ENCODE peak calls at places on chromosomes 12 and 14, in five cellular contexts. One of them, this sample, is unnamed. For H3K4me1, the result is how much of the 10 kb centered on the place peaks cover.

GRCh38 chr12:65205886-65206285 is 36.5 kb downstream of the LEMD3 start:
- DNase-seq in upper lobe of right lung: no peak
- DNase-seq in MM.1S: peak
- DNase-seq in tibial nerve: no peak
- DNase-seq in ascending aorta: no peak
- DNase-seq in this sample: no peak

GRCh38 chr12:121530600-121531355 is 50.0 kb downstream of the KDM2B start:
- DNase-seq in ascending aorta: peak
- DNase-seq in tibial nerve: peak
- DNase-seq in MM.1S: no peak
- DNase-seq in upper lobe of right lung: peak
- DNase-seq in this sample: peak

GRCh38 chr12:93453633-93454032 is 11.9 kb upstream of the UBE2N start:
- DNase-seq in MM.1S: no peak
- DNase-seq in ascending aorta: no peak
- DNase-seq in upper lobe of right lung: no peak
- DNase-seq in tibial nerve: no peak
- DNase-seq in this sample: no peak

GRCh38 chr14:95291859-95292542 is 27.7 kb downstream of the CLMN start:
- DNase-seq in tibial nerve: peak
- DNase-seq in upper lobe of right lung: no peak
- DNase-seq in ascending aorta: peak
- DNase-seq in MM.1S: no peak
- DNase-seq in this sample: peak

GRCh38 chr12:48813464-48814312 is 4.6 kb upstream of the CACNB3 start:
- DNase-seq in MM.1S: no peak
- DNase-seq in tibial nerve: no peak
- DNase-seq in ascending aorta: no peak
- DNase-seq in upper lobe of right lung: no peak
- DNase-seq in this sample: no peak

GRCh38 chr12:56040963-56041578 is 647 bp upstream of the RPS26 start:
- DNase-seq in tibial nerve: no peak
- DNase-seq in MM.1S: no peak
- DNase-seq in ascending aorta: no peak
- DNase-seq in upper lobe of right lung: no peak
- DNase-seq in this sample: no peak

GRCh38 chr14:105139831-105140239 is 28.7 kb downstream of the JAG2 start:
- DNase-seq in upper lobe of right lung: no peak
- DNase-seq in ascending aorta: no peak
- DNase-seq in MM.1S: no peak
- DNase-seq in tibial nerve: no peak
- DNase-seq in this sample: no peak

GRCh38 chr14:78598046-78598652 is 428.0 kb downstream of the NRXN3 start:
- DNase-seq in tibial nerve: peak
- DNase-seq in upper lobe of right lung: no peak
- DNase-seq in ascending aorta: no peak
- DNase-seq in MM.1S: peak
- DNase-seq in this sample: peak

GRCh38 chr14:68015356-68016242 is 196.0 kb downstream of the RAD51B start:
- DNase-seq in ascending aorta: no peak
- DNase-seq in upper lobe of right lung: no peak
- DNase-seq in tibial nerve: no peak
- DNase-seq in MM.1S: no peak
- DNase-seq in this sample: no peak

GRCh38 chr12:98791406-98791805 is 146.3 kb downstream of the APAF1 start:
- DNase-seq in upper lobe of right lung: no peak
- DNase-seq in ascending aorta: no peak
- DNase-seq in tibial nerve: no peak
- DNase-seq in MM.1S: no peak
- DNase-seq in this sample: no peak

GRCh38 chr14:54782803-54783659 is 119.6 kb downstream of the GCH1 start:
- DNase-seq in ascending aorta: peak
- DNase-seq in upper lobe of right lung: no peak
- DNase-seq in tibial nerve: no peak
- DNase-seq in MM.1S: peak
- DNase-seq in this sample: no peak

GRCh38 chr12:85653731-85654455 is 182.3 kb downstream of the RASSF9 start:
- DNase-seq in tibial nerve: no peak
- DNase-seq in MM.1S: no peak
- DNase-seq in ascending aorta: no peak
- DNase-seq in upper lobe of right lung: no peak
- DNase-seq in this sample: no peak

GRCh38 chr14:39432619-39433451 is 602 bp upstream of the FBXO33 start:
- DNase-seq in MM.1S: peak
- DNase-seq in tibial nerve: peak
- DNase-seq in upper lobe of right lung: peak
- DNase-seq in ascending aorta: peak
- DNase-seq in this sample: peak

GRCh38 chr14:93582516-93582915 is 151.8 kb downstream of the UNC79 start:
- DNase-seq in ascending aorta: no peak
- DNase-seq in MM.1S: no peak
- DNase-seq in tibial nerve: no peak
- DNase-seq in upper lobe of right lung: no peak
- DNase-seq in this sample: peak

GRCh38 chr14:85572845-85573244 is 42.9 kb downstream of the FLRT2 start:
- DNase-seq in tibial nerve: no peak
- DNase-seq in MM.1S: no peak
- DNase-seq in ascending aorta: no peak
- DNase-seq in upper lobe of right lung: no peak
- DNase-seq in this sample: no peak

GRCh38 chr12:46679754-46680153 is 146.0 kb downstream of the SLC38A4 start:
- DNase-seq in upper lobe of right lung: no peak
- DNase-seq in MM.1S: no peak
- DNase-seq in ascending aorta: no peak
- DNase-seq in tibial nerve: no peak
- DNase-seq in this sample: no peak
- H3K4me1 ChIP-seq in upper lobe of right lung: under half
- H3K4me1 ChIP-seq in MM.1S: under half
- H3K4me1 ChIP-seq in ascending aorta: under half
- H3K4me1 ChIP-seq in tibial nerve: under half
- H3K4me1 ChIP-seq in this sample: under half

DNA sequence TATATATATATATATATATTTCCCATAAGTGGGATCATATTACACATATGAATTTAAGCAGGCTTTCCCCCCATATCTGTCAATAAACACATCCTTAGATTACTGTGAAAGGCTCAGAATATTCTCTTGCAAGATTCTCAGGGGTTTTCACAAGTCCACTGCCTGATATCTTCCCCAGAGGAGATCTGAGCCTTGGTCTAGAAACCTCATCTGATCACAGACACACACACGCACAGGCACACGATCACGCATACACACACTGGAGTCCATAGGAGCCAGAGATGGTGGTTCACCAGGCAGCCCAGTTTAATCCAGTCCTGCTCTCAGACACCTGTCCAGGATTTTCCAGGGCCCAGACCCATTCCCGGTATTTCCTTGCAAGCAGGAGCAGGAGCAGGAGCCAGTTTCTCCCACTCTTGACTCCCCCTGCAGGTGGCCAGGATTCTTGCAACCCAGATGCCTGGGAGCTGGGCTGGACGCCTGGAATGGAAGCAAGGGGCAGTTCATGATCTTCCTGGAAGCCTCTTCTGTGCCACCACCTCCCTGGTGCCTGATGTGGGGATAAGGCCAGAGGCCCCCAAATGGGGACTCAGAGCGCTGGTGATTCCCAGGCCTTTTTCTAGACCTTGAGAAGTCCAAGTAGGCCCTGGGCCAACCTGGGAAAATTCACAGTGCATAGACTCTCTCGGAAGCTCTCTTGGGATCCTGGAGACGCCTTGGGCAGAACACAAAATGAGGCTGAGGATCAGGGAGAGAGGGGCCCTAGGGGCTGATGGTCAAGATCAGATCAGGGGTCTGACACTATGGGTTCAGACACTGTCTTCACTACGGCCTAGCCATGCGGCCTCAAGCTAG is 16.5 kb upstream of the KRT78 start:
- DNase-seq in tibial nerve: peak
- DNase-seq in MM.1S: no peak
- DNase-seq in upper lobe of right lung: peak
- DNase-seq in ascending aorta: peak
- DNase-seq in this sample: peak
- H3K4me1 ChIP-seq in tibial nerve: under half
- H3K4me1 ChIP-seq in MM.1S: under half
- H3K4me1 ChIP-seq in upper lobe of right lung: under half
- H3K4me1 ChIP-seq in ascending aorta: under half
- H3K4me1 ChIP-seq in this sample: under half

GRCh38 chr12:31324845-31325523 is 966 bp downstream of the SINHCAF start:
- DNase-seq in ascending aorta: peak
- DNase-seq in tibial nerve: peak
- DNase-seq in upper lobe of right lung: peak
- DNase-seq in MM.1S: peak
- DNase-seq in this sample: peak

GRCh38 chr12:31324116-31324844 is 1.7 kb downstream of the SINHCAF start:
- DNase-seq in upper lobe of right lung: peak
- DNase-seq in tibial nerve: peak
- DNase-seq in ascending aorta: peak
- DNase-seq in MM.1S: peak
- DNase-seq in this sample: peak

GRCh38 chr12:31321565-31322228 is 4.3 kb downstream of the SINHCAF start:
- DNase-seq in tibial nerve: no peak
- DNase-seq in ascending aorta: no peak
- DNase-seq in upper lobe of right lung: no peak
- DNase-seq in MM.1S: no peak
- DNase-seq in this sample: no peak

GRCh38 chr12:31322651-31323248 is 3.2 kb downstream of the SINHCAF start:
- DNase-seq in MM.1S: no peak
- DNase-seq in ascending aorta: no peak
- DNase-seq in tibial nerve: no peak
- DNase-seq in upper lobe of right lung: no peak
- DNase-seq in this sample: no peak

DNA sequence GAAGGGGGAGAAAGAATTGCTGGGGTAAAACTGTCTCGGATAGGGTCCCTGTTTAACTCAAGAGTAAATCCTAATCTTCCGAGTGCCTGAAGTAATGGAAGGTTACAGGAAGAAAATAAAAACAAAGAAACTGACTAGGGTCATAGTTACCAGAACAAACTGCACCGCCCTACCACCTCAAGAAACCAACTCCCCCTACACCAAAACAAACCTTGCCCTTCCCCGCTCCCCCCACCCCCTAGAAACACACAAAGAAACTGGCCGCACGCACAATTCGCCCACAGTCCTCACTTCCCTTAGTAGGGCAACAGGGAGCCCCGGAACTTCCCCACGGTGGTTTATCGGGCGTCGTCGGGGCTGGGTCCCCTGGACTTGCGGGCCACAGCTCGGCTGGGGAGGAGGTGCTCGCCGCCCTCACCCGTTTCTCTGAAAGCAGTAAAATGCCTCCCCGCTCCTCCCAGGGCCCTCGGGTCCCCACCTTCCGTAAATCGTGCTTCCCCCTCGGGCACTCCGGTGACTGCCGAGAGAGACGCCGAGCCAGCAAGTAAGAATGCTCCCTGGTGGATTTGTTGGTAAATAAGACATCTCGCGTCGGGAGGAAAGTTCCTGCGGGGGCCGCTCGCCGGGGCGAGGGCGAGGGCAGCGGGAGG is 2.4 kb downstream of the SINHCAF start:
- DNase-seq in tibial nerve: peak
- DNase-seq in upper lobe of right lung: peak
- DNase-seq in ascending aorta: peak
- DNase-seq in MM.1S: peak
- DNase-seq in this sample: peak
- H3K4me1 ChIP-seq in tibial nerve: under half
- H3K4me1 ChIP-seq in upper lobe of right lung: under half
- H3K4me1 ChIP-seq in ascending aorta: under half
- H3K4me1 ChIP-seq in MM.1S: under half
- H3K4me1 ChIP-seq in this sample: under half

GRCh38 chr12:124408822-124409517 is 114.1 kb downstream of the RFLNA start:
- DNase-seq in upper lobe of right lung: no peak
- DNase-seq in ascending aorta: no peak
- DNase-seq in tibial nerve: no peak
- DNase-seq in MM.1S: no peak
- DNase-seq in this sample: no peak
- H3K4me1 ChIP-seq in upper lobe of right lung: under half
- H3K4me1 ChIP-seq in ascending aorta: under half
- H3K4me1 ChIP-seq in tibial nerve: under half
- H3K4me1 ChIP-seq in MM.1S: under half
- H3K4me1 ChIP-seq in this sample: half or more

GRCh38 chr14:33515899-33516298 is 435.0 kb downstream of the EGLN3 start:
- DNase-seq in ascending aorta: no peak
- DNase-seq in upper lobe of right lung: no peak
- DNase-seq in MM.1S: no peak
- DNase-seq in tibial nerve: no peak
- DNase-seq in this sample: no peak
- H3K4me1 ChIP-seq in ascending aorta: under half
- H3K4me1 ChIP-seq in upper lobe of right lung: under half
- H3K4me1 ChIP-seq in MM.1S: under half
- H3K4me1 ChIP-seq in tibial nerve: under half
- H3K4me1 ChIP-seq in this sample: under half

GRCh38 chr12:111352300-111352993 is 16.4 kb downstream of the PHETA1 start:
- DNase-seq in upper lobe of right lung: no peak
- DNase-seq in ascending aorta: no peak
- DNase-seq in tibial nerve: no peak
- DNase-seq in MM.1S: no peak
- DNase-seq in this sample: no peak

GRCh38 chr12:111353026-111353425 is 15.9 kb downstream of the PHETA1 start:
- DNase-seq in ascending aorta: no peak
- DNase-seq in MM.1S: no peak
- DNase-seq in upper lobe of right lung: no peak
- DNase-seq in tibial nerve: no peak
- DNase-seq in this sample: no peak

GRCh38 chr12:111354511-111354910 is 14.4 kb downstream of the PHETA1 start:
- DNase-seq in upper lobe of right lung: no peak
- DNase-seq in ascending aorta: no peak
- DNase-seq in tibial nerve: no peak
- DNase-seq in MM.1S: no peak
- DNase-seq in this sample: no peak

GRCh38 chr12:111353603-111354295 is 15.1 kb downstream of the PHETA1 start:
- DNase-seq in tibial nerve: no peak
- DNase-seq in ascending aorta: no peak
- DNase-seq in upper lobe of right lung: no peak
- DNase-seq in MM.1S: no peak
- DNase-seq in this sample: no peak

DNA sequence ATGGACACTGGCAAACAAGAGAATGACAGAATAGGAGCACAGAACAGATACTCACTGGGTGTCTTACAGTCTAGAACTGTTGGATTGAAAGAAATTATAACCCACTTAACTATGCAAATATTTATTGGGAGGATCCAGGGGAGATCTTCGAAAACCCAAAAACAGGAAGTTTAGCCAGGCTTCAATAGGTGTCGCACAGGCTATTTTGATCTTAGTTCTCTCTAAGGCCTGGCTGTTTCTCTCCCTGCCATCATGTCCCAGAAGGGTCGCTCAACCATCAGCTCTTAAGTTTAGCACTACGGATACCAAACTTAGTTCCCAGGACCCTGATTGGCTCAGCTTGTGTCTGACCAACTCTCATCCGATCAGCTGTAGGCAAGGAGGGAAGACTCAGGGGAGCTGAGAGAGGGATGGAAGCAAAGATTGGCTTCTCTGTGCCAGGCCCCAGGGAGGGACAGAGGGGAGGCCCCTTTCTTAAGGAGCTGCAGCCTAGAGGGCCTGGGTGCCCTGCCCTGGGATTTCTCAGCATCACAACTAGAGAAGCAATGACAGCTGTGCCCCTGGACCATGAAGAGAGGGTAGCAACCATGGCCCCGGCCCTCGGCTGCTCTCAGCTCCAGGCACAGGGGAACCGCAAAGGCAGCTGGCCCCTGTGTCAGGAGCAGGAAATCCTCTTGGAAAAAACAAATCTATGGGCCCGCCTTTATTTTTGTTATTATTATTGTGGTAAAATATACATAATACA is 13.5 kb downstream of the PHETA1 start:
- DNase-seq in tibial nerve: no peak
- DNase-seq in MM.1S: no peak
- DNase-seq in upper lobe of right lung: no peak
- DNase-seq in ascending aorta: no peak
- DNase-seq in this sample: no peak
- H3K4me1 ChIP-seq in tibial nerve: under half
- H3K4me1 ChIP-seq in MM.1S: under half
- H3K4me1 ChIP-seq in upper lobe of right lung: under half
- H3K4me1 ChIP-seq in ascending aorta: under half
- H3K4me1 ChIP-seq in this sample: under half

This sample was measured in heart right ventricle.